ENCODE peak calls at places on chromosome 7, in ten cellular contexts. One of them, this sample, is unnamed.

GRCh38 chr7:87332321-87332720 is 13.1 kb upstream of the CROT start:
- DNase-seq in SK-N-MC: no peak
- DNase-seq in ovary: no peak
- DNase-seq in cardiac muscle cell: no peak
- DNase-seq in HepG2: peak; percentile 23
- DNase-seq in dorsolateral prefrontal cortex: no peak
- DNase-seq in uterus: no peak
- DNase-seq in esophagus muscularis mucosa: no peak
- DNase-seq in Panc1: no peak
- DNase-seq in tibial nerve: no peak
- DNase-seq in this sample: no peak

GRCh38 chr7:44045226-44046014 is 918 bp downstream of the DBNL start:
- DNase-seq in Panc1: no peak
- DNase-seq in ovary: no peak
- DNase-seq in uterus: no peak
- DNase-seq in SK-N-MC: no peak
- DNase-seq in esophagus muscularis mucosa: no peak
- DNase-seq in dorsolateral prefrontal cortex: peak; percentile 31
- DNase-seq in HepG2: no peak
- DNase-seq in tibial nerve: no peak
- DNase-seq in cardiac muscle cell: no peak
- DNase-seq in this sample: no peak

GRCh38 chr7:127251458-127252379 is 1.0 kb downstream of the GRM8 start:
- DNase-seq in Panc1: no peak
- DNase-seq in cardiac muscle cell: no peak
- DNase-seq in tibial nerve: no peak
- DNase-seq in HepG2: no peak
- DNase-seq in ovary: no peak
- DNase-seq in SK-N-MC: no peak
- DNase-seq in uterus: no peak
- DNase-seq in dorsolateral prefrontal cortex: no peak
- DNase-seq in esophagus muscularis mucosa: no peak
- DNase-seq in this sample: no peak

GRCh38 chr7:149625947-149626392 is 128.4 kb upstream of the ZNF746 start:
- DNase-seq in ovary: no peak
- DNase-seq in esophagus muscularis mucosa: no peak
- DNase-seq in HepG2: no peak
- DNase-seq in tibial nerve: no peak
- DNase-seq in SK-N-MC: peak; percentile 56
- DNase-seq in Panc1: no peak
- DNase-seq in cardiac muscle cell: no peak
- DNase-seq in dorsolateral prefrontal cortex: no peak
- DNase-seq in uterus: no peak
- DNase-seq in this sample: no peak

GRCh38 chr7:98136423-98136822 is 29.8 kb downstream of the LMTK2 start:
- DNase-seq in Panc1: no peak
- DNase-seq in HepG2: peak; percentile 12
- DNase-seq in ovary: no peak
- DNase-seq in uterus: no peak
- DNase-seq in cardiac muscle cell: no peak
- DNase-seq in esophagus muscularis mucosa: no peak
- DNase-seq in SK-N-MC: no peak
- DNase-seq in dorsolateral prefrontal cortex: no peak
- DNase-seq in tibial nerve: no peak
- DNase-seq in this sample: no peak

GRCh38 chr7:297611-298374 is 7.8 kb downstream of the FOXL3 start:
- DNase-seq in tibial nerve: no peak
- DNase-seq in esophagus muscularis mucosa: no peak
- DNase-seq in SK-N-MC: no peak
- DNase-seq in uterus: no peak
- DNase-seq in Panc1: no peak
- DNase-seq in ovary: no peak
- DNase-seq in HepG2: no peak
- DNase-seq in dorsolateral prefrontal cortex: no peak
- DNase-seq in cardiac muscle cell: no peak
- DNase-seq in this sample: no peak

GRCh38 chr7:155456517-155456771 is 1.5 kb upstream of the EN2 start:
- DNase-seq in SK-N-MC: no peak
- DNase-seq in tibial nerve: no peak
- DNase-seq in cardiac muscle cell: no peak
- DNase-seq in dorsolateral prefrontal cortex: no peak
- DNase-seq in HepG2: no peak
- DNase-seq in ovary: no peak
- DNase-seq in uterus: no peak
- DNase-seq in esophagus muscularis mucosa: no peak
- DNase-seq in Panc1: no peak
- DNase-seq in this sample: no peak

GRCh38 chr7:152231089-152231488 is 204.7 kb downstream of the KMT2C start:
- DNase-seq in HepG2: peak; percentile 33
- DNase-seq in ovary: no peak
- DNase-seq in SK-N-MC: no peak
- DNase-seq in dorsolateral prefrontal cortex: no peak
- DNase-seq in uterus: no peak
- DNase-seq in cardiac muscle cell: no peak
- DNase-seq in esophagus muscularis mucosa: no peak
- DNase-seq in Panc1: no peak
- DNase-seq in tibial nerve: no peak
- DNase-seq in this sample: no peak

GRCh38 chr7:35802649-35803048 is 1.8 kb downstream of the SEPTIN7 start:
- DNase-seq in esophagus muscularis mucosa: no peak
- DNase-seq in Panc1: no peak
- DNase-seq in SK-N-MC: no peak
- DNase-seq in ovary: no peak
- DNase-seq in tibial nerve: no peak
- DNase-seq in HepG2: peak; percentile 26
- DNase-seq in cardiac muscle cell: no peak
- DNase-seq in dorsolateral prefrontal cortex: no peak
- DNase-seq in uterus: no peak
- DNase-seq in this sample: peak; percentile 30

GRCh38 chr7:7535688-7536087 is at the start of gene COL28A1:
- DNase-seq in ovary: no peak
- DNase-seq in SK-N-MC: no peak
- DNase-seq in cardiac muscle cell: no peak
- DNase-seq in esophagus muscularis mucosa: no peak
- DNase-seq in dorsolateral prefrontal cortex: no peak
- DNase-seq in tibial nerve: no peak
- DNase-seq in HepG2: no peak
- DNase-seq in Panc1: no peak
- DNase-seq in uterus: no peak
- DNase-seq in this sample: no peak

GRCh38 chr7:155850001-155850436 is 37.8 kb upstream of the SHH start:
- DNase-seq in ovary: no peak
- DNase-seq in HepG2: no peak
- DNase-seq in dorsolateral prefrontal cortex: no peak
- DNase-seq in SK-N-MC: no peak
- DNase-seq in tibial nerve: no peak
- DNase-seq in uterus: no peak
- DNase-seq in Panc1: no peak
- DNase-seq in cardiac muscle cell: no peak
- DNase-seq in esophagus muscularis mucosa: no peak
- DNase-seq in this sample: no peak

GRCh38 chr7:42886866-42887509 is 24.9 kb downstream of the C7orf25 start:
- DNase-seq in tibial nerve: no peak
- DNase-seq in uterus: no peak
- DNase-seq in HepG2: no peak
- DNase-seq in esophagus muscularis mucosa: no peak
- DNase-seq in Panc1: no peak
- DNase-seq in ovary: no peak
- DNase-seq in dorsolateral prefrontal cortex: no peak
- DNase-seq in cardiac muscle cell: no peak
- DNase-seq in SK-N-MC: no peak
- DNase-seq in this sample: no peak
- H3K4me3 ChIP-seq in tibial nerve: no peak overlapping the region
- H3K4me3 ChIP-seq in uterus: no peak overlapping the region
- H3K4me3 ChIP-seq in HepG2: no peak overlapping the region
- H3K4me3 ChIP-seq in esophagus muscularis mucosa: no peak overlapping the region
- H3K4me3 ChIP-seq in Panc1: no peak overlapping the region
- H3K4me3 ChIP-seq in ovary: no peak overlapping the region
- H3K4me3 ChIP-seq in dorsolateral prefrontal cortex: no peak overlapping the region
- H3K4me3 ChIP-seq in cardiac muscle cell: peak overlapping the region; percentile 24
- H3K4me3 ChIP-seq in SK-N-MC: no peak overlapping the region
- H3K4me3 ChIP-seq in this sample: no peak overlapping the region

GRCh38 chr7:23076774-23077173 is 28.8 kb upstream of the KLHL7 start:
- DNase-seq in SK-N-MC: no peak
- DNase-seq in uterus: no peak
- DNase-seq in HepG2: no peak
- DNase-seq in cardiac muscle cell: no peak
- DNase-seq in esophagus muscularis mucosa: no peak
- DNase-seq in ovary: no peak
- DNase-seq in dorsolateral prefrontal cortex: no peak
- DNase-seq in tibial nerve: no peak
- DNase-seq in Panc1: no peak
- DNase-seq in this sample: no peak
- H3K27ac ChIP-seq in SK-N-MC: no peak overlapping the region
- H3K27ac ChIP-seq in uterus: no peak overlapping the region
- H3K27ac ChIP-seq in HepG2: no peak overlapping the region
- H3K27ac ChIP-seq in cardiac muscle cell: peak overlapping the region; percentile 91
- H3K27ac ChIP-seq in esophagus muscularis mucosa: no peak overlapping the region
- H3K27ac ChIP-seq in ovary: no peak overlapping the region
- H3K27ac ChIP-seq in dorsolateral prefrontal cortex: no peak overlapping the region
- H3K27ac ChIP-seq in tibial nerve: no peak overlapping the region
- H3K27ac ChIP-seq in Panc1: no peak overlapping the region
- H3K27ac ChIP-seq in this sample: no peak overlapping the region

GRCh38 chr7:37449621-37450020 is 957 bp upstream of the ELMO1 start:
- DNase-seq in uterus: no peak
- DNase-seq in dorsolateral prefrontal cortex: no peak
- DNase-seq in cardiac muscle cell: no peak
- DNase-seq in HepG2: no peak
- DNase-seq in Panc1: no peak
- DNase-seq in ovary: no peak
- DNase-seq in tibial nerve: no peak
- DNase-seq in esophagus muscularis mucosa: no peak
- DNase-seq in SK-N-MC: no peak
- DNase-seq in this sample: no peak
- H3K4me3 ChIP-seq in uterus: no peak overlapping the region
- H3K4me3 ChIP-seq in dorsolateral prefrontal cortex: peak overlapping the region; percentile 69
- H3K4me3 ChIP-seq in cardiac muscle cell: peak overlapping the region; percentile 81
- H3K4me3 ChIP-seq in HepG2: no peak overlapping the region
- H3K4me3 ChIP-seq in Panc1: no peak overlapping the region
- H3K4me3 ChIP-seq in ovary: no peak overlapping the region
- H3K4me3 ChIP-seq in tibial nerve: peak overlapping the region; percentile 80
- H3K4me3 ChIP-seq in esophagus muscularis mucosa: peak overlapping the region; percentile 74
- H3K4me3 ChIP-seq in SK-N-MC: no peak overlapping the region
- H3K4me3 ChIP-seq in this sample: peak overlapping the region; percentile 91

GRCh38 chr7:55980266-55980665 is 15.9 kb downstream of the NIPSNAP2 start:
- DNase-seq in cardiac muscle cell: no peak
- DNase-seq in esophagus muscularis mucosa: no peak
- DNase-seq in dorsolateral prefrontal cortex: no peak
- DNase-seq in SK-N-MC: no peak
- DNase-seq in tibial nerve: no peak
- DNase-seq in Panc1: no peak
- DNase-seq in ovary: no peak
- DNase-seq in HepG2: no peak
- DNase-seq in uterus: no peak
- DNase-seq in this sample: no peak

GRCh38 chr7:55971045-55971444 is 6.7 kb downstream of the NIPSNAP2 start:
- DNase-seq in tibial nerve: no peak
- DNase-seq in SK-N-MC: no peak
- DNase-seq in uterus: no peak
- DNase-seq in HepG2: no peak
- DNase-seq in Panc1: no peak
- DNase-seq in dorsolateral prefrontal cortex: no peak
- DNase-seq in ovary: no peak
- DNase-seq in cardiac muscle cell: no peak
- DNase-seq in esophagus muscularis mucosa: no peak
- DNase-seq in this sample: no peak

GRCh38 chr7:55977831-55978230 is 13.4 kb downstream of the NIPSNAP2 start:
- DNase-seq in esophagus muscularis mucosa: no peak
- DNase-seq in ovary: no peak
- DNase-seq in Panc1: no peak
- DNase-seq in HepG2: no peak
- DNase-seq in tibial nerve: no peak
- DNase-seq in SK-N-MC: no peak
- DNase-seq in cardiac muscle cell: peak; percentile 64
- DNase-seq in dorsolateral prefrontal cortex: no peak
- DNase-seq in uterus: no peak
- DNase-seq in this sample: no peak

GRCh38 chr7:55973747-55974250 is 9.4 kb downstream of the NIPSNAP2 start:
- DNase-seq in cardiac muscle cell: no peak
- DNase-seq in SK-N-MC: no peak
- DNase-seq in dorsolateral prefrontal cortex: no peak
- DNase-seq in HepG2: no peak
- DNase-seq in uterus: no peak
- DNase-seq in Panc1: no peak
- DNase-seq in ovary: no peak
- DNase-seq in tibial nerve: no peak
- DNase-seq in esophagus muscularis mucosa: no peak
- DNase-seq in this sample: no peak

DNA sequence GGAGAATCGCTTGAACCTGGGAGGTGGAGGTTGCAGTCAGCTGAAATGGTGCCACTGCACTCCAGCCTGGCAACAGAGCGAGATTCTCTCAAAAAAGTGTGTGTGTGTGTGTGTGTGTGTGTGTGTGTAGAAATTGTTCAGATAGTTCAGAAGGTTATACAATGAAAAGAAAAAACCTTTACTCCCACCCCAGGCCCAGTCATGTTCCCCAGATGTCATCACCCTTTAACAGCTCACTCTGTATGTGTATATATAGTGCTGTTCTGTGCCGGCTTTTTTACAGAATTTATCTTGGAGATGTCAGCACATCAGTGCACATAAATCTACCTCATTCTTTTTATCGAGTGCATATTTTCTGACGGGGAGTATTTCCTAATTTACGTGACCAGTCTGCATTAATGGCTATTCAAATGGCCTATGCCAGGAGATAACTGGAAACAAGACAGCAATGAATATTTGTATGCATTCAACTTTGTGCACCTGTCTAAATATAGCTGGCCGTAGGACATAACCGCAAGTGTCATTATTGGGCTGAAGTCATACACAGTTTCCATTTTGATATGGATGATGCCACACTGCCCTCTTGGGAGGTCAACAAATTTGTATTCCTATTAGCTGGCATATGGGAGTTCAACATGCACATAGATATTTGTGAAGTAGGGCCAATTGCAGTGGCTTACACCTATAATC is 11.7 kb downstream of the NIPSNAP2 start:
- DNase-seq in tibial nerve: no peak
- DNase-seq in dorsolateral prefrontal cortex: no peak
- DNase-seq in uterus: no peak
- DNase-seq in SK-N-MC: no peak
- DNase-seq in ovary: no peak
- DNase-seq in esophagus muscularis mucosa: no peak
- DNase-seq in cardiac muscle cell: no peak
- DNase-seq in Panc1: no peak
- DNase-seq in HepG2: no peak
- DNase-seq in this sample: no peak
- H3K27ac ChIP-seq in tibial nerve: no peak overlapping the region
- H3K27ac ChIP-seq in dorsolateral prefrontal cortex: no peak overlapping the region
- H3K27ac ChIP-seq in uterus: no peak overlapping the region
- H3K27ac ChIP-seq in SK-N-MC: no peak overlapping the region
- H3K27ac ChIP-seq in ovary: no peak overlapping the region
- H3K27ac ChIP-seq in esophagus muscularis mucosa: no peak overlapping the region
- H3K27ac ChIP-seq in cardiac muscle cell: peak overlapping the region; percentile 61
- H3K27ac ChIP-seq in Panc1: no peak overlapping the region
- H3K27ac ChIP-seq in HepG2: no peak overlapping the region
- H3K27ac ChIP-seq in this sample: no peak overlapping the region

GRCh38 chr7:135168489-135169140 is 1.9 kb downstream of the CYREN start:
- DNase-seq in cardiac muscle cell: no peak
- DNase-seq in dorsolateral prefrontal cortex: no peak
- DNase-seq in HepG2: no peak
- DNase-seq in tibial nerve: no peak
- DNase-seq in Panc1: no peak
- DNase-seq in uterus: no peak
- DNase-seq in ovary: no peak
- DNase-seq in esophagus muscularis mucosa: no peak
- DNase-seq in SK-N-MC: no peak
- DNase-seq in this sample: no peak
- H3K4me3 ChIP-seq in cardiac muscle cell: no peak overlapping the region
- H3K4me3 ChIP-seq in dorsolateral prefrontal cortex: no peak overlapping the region
- H3K4me3 ChIP-seq in HepG2: peak overlapping the region; percentile 95
- H3K4me3 ChIP-seq in tibial nerve: no peak overlapping the region
- H3K4me3 ChIP-seq in Panc1: peak overlapping the region; percentile 97
- H3K4me3 ChIP-seq in uterus: no peak overlapping the region
- H3K4me3 ChIP-seq in ovary: no peak overlapping the region
- H3K4me3 ChIP-seq in esophagus muscularis mucosa: no peak overlapping the region
- H3K4me3 ChIP-seq in SK-N-MC: no peak overlapping the region
- H3K4me3 ChIP-seq in this sample: no peak overlapping the region